ENCODE peak calls at places on chromosomes 6 and 20, in four cellular contexts. I is H9, N is brain microvascular endothelial cell, A is omental fat pad. B is an unnamed sample.

GRCh38 chr20:59684685-59685212 is 80.4 kb downstream of the PHACTR3 start:
- DNase-seq in I (no peak), N (no peak), A (no peak), B (no peak)

GRCh38 chr20:46090095-46090388 is 280 bp upstream of the NCOA5 start:
- DNase-seq in I (no peak), N (no peak), A (no peak), B (no peak)

GRCh38 chr6:29762781-29763214 is 39.6 kb downstream of the HLA-F start:
- DNase-seq in I (no peak), N (no peak), A (no peak), B (no peak)

GRCh38 chr6:4774715-4775590 is 1.3 kb upstream of the CDYL start:
- DNase-seq in I (peak; percentile 47), N (peak; percentile 4), A (no peak), B (no peak)

GRCh38 chr6:2103644-2104523 is 141.5 kb downstream of the GMDS start:
- DNase-seq in I (no peak), N (peak; percentile 25), A (no peak), B (peak; percentile 88)

GRCh38 chr6:142833054-142833453 is 111.9 kb downstream of the HIVEP2 start:
- DNase-seq in I (no peak), N (peak; percentile 97), A (no peak), B (no peak)

GRCh38 chr6:78487401-78487800 is 379.9 kb upstream of the IRAK1BP1 start:
- DNase-seq in I (no peak), N (no peak), A (no peak), B (no peak)

GRCh38 chr6:34546551-34547321 is 9.4 kb downstream of the SPDEF start:
- DNase-seq in I (no peak), N (no peak), A (no peak), B (no peak)

GRCh38 chr6:154318711-154319110 is 37.9 kb downstream of the IPCEF1 start:
- DNase-seq in I (no peak), N (no peak), A (no peak), B (no peak)

GRCh38 chr6:89501239-89501638 is 68.3 kb downstream of the ANKRD6 start:
- DNase-seq in I (no peak), N (no peak), A (no peak), B (no peak)

GRCh38 chr6:142537612-142538478 is 236.0 kb downstream of the ADGRG6 start:
- DNase-seq in I (peak; percentile 51), N (peak; percentile 14), A (no peak), B (no peak)

GRCh38 chr6:131807644-131808459 is at the start of gene ENPP1:
- DNase-seq in I (peak; percentile 76), N (no peak), A (peak; percentile 28), B (peak; percentile 86)

GRCh38 chr20:48769111-48769879 is 58.5 kb downstream of the PREX1 start:
- DNase-seq in I (no peak), N (no peak), A (no peak), B (no peak)

GRCh38 chr20:39516964-39517363 is 554.8 kb downstream of the DHX35 start:
- DNase-seq in I (no peak), N (no peak), A (no peak), B (no peak)

GRCh38 chr20:2624190-2624589 is 28.2 kb upstream of the NOP56 start:
- DNase-seq in I (no peak), N (no peak), A (no peak), B (no peak)

GRCh38 chr6:170212051-170212756 is 78.7 kb downstream of the DLL1 start:
- DNase-seq in I (peak; percentile 32), N (no peak), A (no peak), B (peak; percentile 68)

GRCh38 chr20:30486103-30486478 is 771.4 kb upstream of the DEFB115 start:
- DNase-seq in I (no peak), N (no peak), A (no peak), B (no peak)

GRCh38 chr6:47066418-47066817 is 24.3 kb upstream of the ADGRF1 start:
- DNase-seq in I (no peak), N (no peak), A (no peak), B (no peak)

GRCh38 chr6:7621761-7622160 is 31.8 kb downstream of the SNRNP48 start:
- DNase-seq in I (no peak), N (no peak), A (no peak), B (peak; percentile 15)

GRCh38 chr20:21301940-21302644 is 1.0 kb upstream of the XRN2 start:
- DNase-seq in I (no peak), N (no peak), A (no peak), B (no peak)

GRCh38 chr6:130885392-130886192 is 58.4 kb downstream of the SMLR1 start:
- DNase-seq in I (peak; percentile 57), N (peak; percentile 75), A (peak; percentile 57), B (peak; percentile 88)

GRCh38 chr6:38503032-38503784 is 136.5 kb downstream of the BTBD9 start:
- DNase-seq in I (peak; percentile 39), N (no peak), A (no peak), B (no peak)

GRCh38 chr6:105753184-105754097 is 332.7 kb upstream of the PRDM1 start:
- DNase-seq in I (no peak), N (no peak), A (no peak), B (no peak)

GRCh38 chr20:7776148-7776547 is 164.1 kb downstream of the HAO1 start:
- DNase-seq in I (no peak), N (no peak), A (no peak), B (no peak)

GRCh38 chr6:35391240-35391968 is 49.0 kb downstream of the PPARD start:
- DNase-seq in I (no peak), N (peak; percentile 89), A (no peak), B (no peak)

GRCh38 chr6:128558021-128558420 is 37.6 kb upstream of the PTPRK start:
- DNase-seq in I (no peak), N (no peak), A (no peak), B (no peak)

GRCh38 chr20:34528921-34529297 is 12.7 kb downstream of the DYNLRB1 start:
- DNase-seq in I (no peak), N (no peak), A (no peak), B (no peak)

GRCh38 chr6:149032599-149033405 is 284.7 kb upstream of the TAB2 start:
- DNase-seq in I (no peak), N (peak; percentile 85), A (no peak), B (no peak)

GRCh38 chr6:134170844-134171243 is 118.4 kb upstream of the SLC2A12 start:
- DNase-seq in I (no peak), N (peak; percentile 39), A (no peak), B (no peak)

GRCh38 chr6:37029249-37029959 is 23.9 kb downstream of the FGD2 start:
- DNase-seq in I (peak; percentile 88), N (peak; percentile 81), A (no peak), B (no peak)

GRCh38 chr20:3616250-3616649 is 46.9 kb downstream of the GFRA4 start:
- DNase-seq in I (peak; percentile 66), N (no peak), A (no peak), B (no peak)

GRCh38 chr6:46964716-46965519 is 43.2 kb upstream of the ADGRF5 start:
- DNase-seq in I (no peak), N (peak; percentile 57), A (no peak), B (no peak)

GRCh38 chr20:63821824-63822223 is 9.2 kb downstream of the ZBTB46 start:
- DNase-seq in I (no peak), N (no peak), A (no peak), B (no peak)

GRCh38 chr20:63815613-63815862 is 15.5 kb downstream of the ZBTB46 start:
- DNase-seq in I (no peak), N (no peak), A (no peak), B (no peak)

GRCh38 chr20:63815869-63816268 is 15.2 kb downstream of the ZBTB46 start:
- DNase-seq in I (no peak), N (no peak), A (no peak), B (no peak)

GRCh38 chr20:63822276-63822696 is 8.8 kb downstream of the ZBTB46 start:
- DNase-seq in I (no peak), N (no peak), A (no peak), B (no peak)

GRCh38 chr20:63819224-63819917 is 11.7 kb downstream of the ZBTB46 start:
- DNase-seq in I (no peak), N (peak; percentile 30), A (no peak), B (no peak)
- TF ChIP-seq CTCF in I (peak; percentile 52), N (peak; percentile 58), A (no peak), B (peak; percentile 48)

GRCh38 chr6:14320342-14320741 is 202.8 kb downstream of the CD83 start:
- DNase-seq in I (no peak), N (no peak), A (no peak), B (no peak)

GRCh38 chr6:14322841-14323240 is 205.3 kb downstream of the CD83 start:
- DNase-seq in I (no peak), N (no peak), A (no peak), B (no peak)

GRCh38 chr6:14324042-14324441 is 206.5 kb downstream of the CD83 start:
- DNase-seq in I (no peak), N (no peak), A (no peak), B (no peak)

GRCh38 chr6:14317616-14318015 is 200.0 kb downstream of the CD83 start:
- DNase-seq in I (no peak), N (no peak), A (no peak), B (no peak)

GRCh38 chr6:14321992-14322772 is 204.6 kb downstream of the CD83 start:
- DNase-seq in I (peak; percentile 68), N (no peak), A (no peak), B (no peak)
- TF ChIP-seq CTCF in I (peak; percentile 54), N (peak; percentile 46), A (no peak), B (no peak)

DNA sequence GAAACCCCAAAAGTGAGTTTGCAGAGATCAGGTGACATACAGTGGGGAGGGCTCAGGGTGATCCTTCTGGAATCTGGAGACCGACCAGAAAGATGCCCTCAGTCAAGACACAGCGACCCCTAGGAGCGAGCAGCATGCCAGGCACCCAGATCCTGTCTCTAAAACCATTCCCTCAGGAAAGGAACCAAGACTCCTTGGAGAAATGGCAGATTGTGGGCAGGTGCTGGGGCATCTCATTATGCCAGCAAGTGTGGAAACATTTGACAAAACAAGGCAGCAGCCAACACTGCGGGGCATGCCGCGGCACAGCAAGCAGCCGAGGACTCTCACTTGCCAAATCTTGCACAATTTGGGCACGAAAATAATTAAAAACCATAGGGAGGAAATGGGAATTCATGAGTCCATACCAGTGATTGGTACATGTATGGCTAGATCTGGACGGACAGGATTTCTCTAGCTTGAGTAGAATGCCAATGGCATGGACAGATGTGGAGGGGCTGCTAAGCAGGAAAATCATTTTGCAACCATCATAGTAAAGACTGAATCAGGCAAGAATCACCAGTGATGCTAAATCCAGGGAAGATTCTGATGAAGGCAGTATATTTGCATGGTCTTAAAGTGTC is 76.9 kb downstream of the GINS1 start:
- DNase-seq in I (no peak), N (no peak), A (no peak), B (no peak)
- TF ChIP-seq CTCF in I (peak; percentile 24), N (no peak), A (no peak), B (no peak)

DNA sequence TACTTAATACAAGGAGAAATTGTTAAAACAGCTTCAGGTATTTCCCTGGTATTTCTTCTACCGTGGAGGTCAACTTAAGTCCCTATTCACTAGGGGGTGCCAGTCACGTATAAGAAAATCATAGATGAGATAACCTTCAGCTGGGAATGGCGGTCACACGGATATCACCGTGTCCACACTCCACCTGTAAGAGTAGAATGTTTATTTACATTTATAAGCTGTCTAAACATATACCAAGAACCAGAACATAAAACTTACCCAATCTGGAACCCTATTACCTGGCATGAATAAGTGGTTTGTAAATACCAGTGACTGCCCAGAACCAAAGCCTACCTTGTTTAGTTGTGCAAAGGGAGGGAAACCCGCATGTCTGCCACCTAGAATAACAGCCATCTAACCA is 1.9 kb upstream of the ELOVL4 start:
- DNase-seq in I (peak; percentile 61), N (peak; percentile 58), A (no peak), B (no peak)
- TF ChIP-seq CTCF in I (peak; percentile 91), N (peak; percentile 71), A (no peak), B (peak; percentile 64)

GRCh38 chr6:14265049-14266021 is 147.8 kb downstream of the CD83 start:
- DNase-seq in I (no peak), N (no peak), A (no peak), B (peak; percentile 44)
- TF ChIP-seq CTCF in I (peak; percentile 50), N (peak; percentile 26), A (no peak), B (no peak)

GRCh38 chr20:37543828-37544227 is 16.2 kb upstream of the BLCAP start:
- DNase-seq in I (peak; percentile 25), N (peak; percentile 41), A (no peak), B (no peak)
- TF ChIP-seq CTCF in I (peak; percentile 58), N (peak; percentile 67), A (no peak), B (peak; percentile 52)